ENCODE peak calls at places on chromosomes 2 and 18, in eight cellular contexts. F is NCI-H69; W is ovary; E is T-helper 2 cell; J is NCI-H748 treated with DMSO at 0.1 percent for 48 hours; K is naive thymus-derived CD4-positive, alpha-beta T cell; Z is stimulated activated CD4-positive, alpha-beta T cell treated with anti-CD3 and anti-CD28 coated beads, Interleukin-12 subunit alpha, Interleukin-12 subunit beta, amount 100 ng/mL, for 4 hours; G is CD8-positive, alpha-beta T cell. N is an unnamed sample.

GRCh38 chr2:112150447-112150846 is 12.3 kb downstream of the FBLN7 start:
- DNase-seq in F (no peak), W (no peak), E (no peak), J (no peak), K (no peak), Z (no peak), G (no peak), N (no peak)

GRCh38 chr2:222568866-222569265 is 87.0 kb downstream of the FARSB start:
- DNase-seq in F (peak), W (peak), E (no peak), J (no peak), K (no peak), Z (no peak), G (no peak), N (no peak)

GRCh38 chr2:47250576-47251403 is 95.7 kb upstream of the STPG4 start:
- DNase-seq in F (peak), W (no peak), E (no peak), J (peak), K (no peak), Z (no peak), G (no peak), N (no peak)

GRCh38 chr2:196635156-196635555 is 4.4 kb upstream of the CCDC150 start:
- DNase-seq in F (no peak), W (no peak), E (no peak), J (no peak), K (no peak), Z (no peak), G (no peak), N (no peak)

GRCh38 chr18:13680612-13681011 is 45.7 kb downstream of the FAM210A start:
- DNase-seq in F (no peak), W (no peak), E (no peak), J (no peak), K (no peak), Z (no peak), G (no peak), N (no peak)

GRCh38 chr18:26745288-26745975 is 120.1 kb downstream of the AQP4 start:
- DNase-seq in F (peak), W (no peak), E (no peak), J (no peak), K (no peak), Z (no peak), G (no peak), N (no peak)

GRCh38 chr2:132489150-132489549 is 72.5 kb downstream of the GPR39 start:
- DNase-seq in F (no peak), W (no peak), E (no peak), J (no peak), K (no peak), Z (no peak), G (no peak), N (no peak)

GRCh38 chr2:216283038-216283900 is 89.0 kb downstream of the MARCHF4 start:
- DNase-seq in F (peak), W (no peak), E (no peak), J (no peak), K (no peak), Z (peak), G (no peak), N (no peak)

GRCh38 chr2:228599297-228599696 is 417.8 kb upstream of the SPHKAP start:
- DNase-seq in F (no peak), W (no peak), E (no peak), J (no peak), K (no peak), Z (no peak), G (no peak), N (no peak)

GRCh38 chr2:131004446-131005209 is 88.6 kb downstream of the FAM168B start:
- DNase-seq in F (no peak), W (no peak), E (no peak), J (no peak), K (no peak), Z (no peak), G (no peak), N (no peak)

GRCh38 chr2:58834404-58834803 is 593.3 kb upstream of the FANCL start:
- DNase-seq in F (no peak), W (no peak), E (no peak), J (no peak), K (no peak), Z (no peak), G (no peak), N (no peak)

GRCh38 chr2:206521612-206522011 is 78.3 kb downstream of the ADAM23 start:
- DNase-seq in F (peak), W (no peak), E (no peak), J (no peak), K (no peak), Z (no peak), G (no peak), N (no peak)

GRCh38 chr2:235378944-235379343 is 114.9 kb upstream of the AGAP1 start:
- DNase-seq in F (no peak), W (no peak), E (no peak), J (no peak), K (no peak), Z (no peak), G (no peak), N (no peak)